ENCODE peak calls at places on chromosome 7, in six cellular contexts. D is tibial artery, I is NT2/D1, M is IMR-90, A is A549, Z is Panc1. G is an unnamed sample.

GRCh38 chr7:28192786-28193581 is 12.4 kb upstream of the JAZF1 start:
- DNase-seq in D (no peak), I (no peak), M (peak), A (no peak), Z (no peak), G (no peak)

GRCh38 chr7:12403287-12404181 is at the start of gene VWDE:
- DNase-seq in D (no peak), I (peak), M (no peak), A (peak), Z (peak), G (no peak)

GRCh38 chr7:121329460-121330052 is 756 bp downstream of the WNT16 start:
- DNase-seq in D (no peak), I (peak), M (no peak), A (no peak), Z (no peak), G (no peak)

GRCh38 chr7:28409716-28410627 is 2.3 kb upstream of the CREB5 start:
- DNase-seq in D (peak), I (no peak), M (peak), A (peak), Z (no peak), G (peak)

GRCh38 chr7:75905785-75906604 is 9.0 kb upstream of the POR start:
- DNase-seq in D (peak), I (no peak), M (peak), A (peak), Z (no peak), G (peak)

GRCh38 chr7:5776894-5777645 is 4.4 kb downstream of the RNF216 start:
- DNase-seq in D (no peak), I (no peak), M (no peak), A (no peak), Z (no peak), G (no peak)

GRCh38 chr7:102222445-102222844 is 64.2 kb upstream of the SH2B2 start:
- DNase-seq in D (no peak), I (no peak), M (peak), A (no peak), Z (no peak), G (no peak)

GRCh38 chr7:80373431-80374032 is 138.3 kb downstream of the GNAT3 start:
- DNase-seq in D (no peak), I (no peak), M (no peak), A (no peak), Z (no peak), G (no peak)

GRCh38 chr7:45055016-45055415 is 33.8 kb downstream of the NACAD start:
- DNase-seq in D (no peak), I (no peak), M (no peak), A (no peak), Z (no peak), G (no peak)

GRCh38 chr7:192035-192649 is at the start of gene FAM20C:
- DNase-seq in D (peak), I (no peak), M (peak), A (peak), Z (no peak), G (peak)

GRCh38 chr7:2708547-2709310 is 20.7 kb downstream of the AMZ1 start:
- DNase-seq in D (no peak), I (no peak), M (no peak), A (no peak), Z (no peak), G (no peak)

GRCh38 chr7:2709553-2710165 is 21.7 kb downstream of the AMZ1 start:
- DNase-seq in D (peak), I (peak), M (peak), A (peak), Z (peak), G (peak)

GRCh38 chr7:2710901-2711551 is 23.0 kb downstream of the AMZ1 start:
- DNase-seq in D (no peak), I (no peak), M (peak), A (no peak), Z (no peak), G (no peak)

GRCh38 chr7:2711895-2712675 is 24.1 kb downstream of the AMZ1 start:
- DNase-seq in D (no peak), I (no peak), M (no peak), A (no peak), Z (no peak), G (no peak)

GRCh38 chr7:2710256-2710655 is 22.3 kb downstream of the AMZ1 start:
- DNase-seq in D (no peak), I (no peak), M (no peak), A (no peak), Z (no peak), G (no peak)
- H3K4me3 ChIP-seq in D (no peak), I (no peak), M (no peak), A (no peak), Z (no peak), G (no peak)

GRCh38 chr7:20504060-20504459 is 111.4 kb upstream of the ABCB5 start:
- DNase-seq in D (no peak), I (no peak), M (no peak), A (no peak), Z (no peak), G (no peak)

GRCh38 chr7:20509892-20510645 is 105.4 kb upstream of the ABCB5 start:
- DNase-seq in D (no peak), I (no peak), M (no peak), A (no peak), Z (no peak), G (no peak)

GRCh38 chr7:20507157-20507556 is 108.3 kb upstream of the ABCB5 start:
- DNase-seq in D (no peak), I (no peak), M (no peak), A (no peak), Z (no peak), G (no peak)

GRCh38 chr7:20506175-20506574 is 109.3 kb upstream of the ABCB5 start:
- DNase-seq in D (no peak), I (no peak), M (no peak), A (no peak), Z (no peak), G (no peak)

DNA sequence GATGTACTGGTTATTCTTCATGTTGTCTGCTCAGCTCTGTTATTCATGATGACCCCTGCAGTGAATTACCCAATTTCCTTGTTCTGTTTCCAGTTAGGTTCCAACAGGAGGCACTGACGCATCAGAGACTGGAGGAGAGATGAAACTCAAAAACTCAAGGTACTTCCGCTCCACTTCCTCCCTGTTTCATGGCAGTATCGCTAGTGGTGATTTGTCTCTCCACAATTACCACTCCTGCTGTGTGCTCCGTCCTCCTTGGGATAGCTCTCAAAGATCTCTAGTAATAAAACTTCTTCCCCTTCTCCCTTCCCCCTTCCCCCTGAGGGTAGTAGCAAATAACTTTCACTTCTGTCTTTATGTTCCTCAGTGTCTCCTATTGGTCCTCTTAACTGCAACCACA is 107.4 kb upstream of the ABCB5 start:
- DNase-seq in D (no peak), I (peak), M (no peak), A (no peak), Z (no peak), G (no peak)
- H3K4me3 ChIP-seq in D (no peak), I (no peak), M (no peak), A (no peak), Z (no peak), G (no peak)

DNA sequence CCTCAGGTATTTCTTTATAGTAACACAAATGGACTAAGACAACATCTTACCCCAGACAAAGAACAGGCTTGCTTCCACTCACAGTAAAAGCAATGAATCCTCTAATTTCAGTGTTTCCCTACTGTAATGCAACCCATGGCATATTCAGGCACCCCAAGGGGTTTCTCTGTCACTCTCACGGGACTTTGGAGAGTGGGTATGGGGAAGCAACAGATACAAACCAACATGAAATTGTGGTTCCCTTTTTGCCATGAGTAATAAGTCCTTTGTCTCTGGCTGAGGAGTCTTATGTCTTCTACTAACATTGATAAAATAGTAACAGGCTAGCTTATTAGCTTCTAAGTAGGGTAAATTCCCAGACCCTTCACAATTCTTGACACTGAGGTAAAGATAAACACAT is 51.4 kb upstream of the AOAH start:
- DNase-seq in D (peak), I (no peak), M (no peak), A (no peak), Z (no peak), G (no peak)
- H3K4me3 ChIP-seq in D (no peak), I (no peak), M (no peak), A (no peak), Z (no peak), G (no peak)

GRCh38 chr7:50793947-50794570 is 11.4 kb upstream of the GRB10 start:
- DNase-seq in D (no peak), I (no peak), M (no peak), A (no peak), Z (no peak), G (no peak)
- H3K4me3 ChIP-seq in D (peak), I (peak), M (peak), A (peak), Z (peak), G (peak)

G was measured in gastrocnemius medialis.